ENCODE peak calls at places on chromosomes 2 and 18, in four cellular contexts. U, M, Y and A are unnamed samples.

GRCh38 chr18:57505231-57505630 is 70.1 kb downstream of the ONECUT2 start:
- DNase-seq in U (no peak), M (no peak), Y (no peak), A (no peak)

GRCh38 chr2:176473177-176473576 is 203.9 kb downstream of the MTX2 start:
- DNase-seq in U (no peak), Y (no peak), M (peak), A (peak)

GRCh38 chr2:234135750-234136221 is 85.3 kb downstream of the SPP2 start:
- DNase-seq in Y (peak), M (peak), U (peak), A (peak)

GRCh38 chr2:233389601-233390125 is 35.4 kb downstream of the DGKD start:
- DNase-seq in U (no peak), M (no peak), Y (no peak), A (no peak)

GRCh38 chr18:54163458-54163857 is 61.0 kb downstream of the MBD2 start:
- DNase-seq in M (no peak), Y (no peak), U (no peak), A (no peak)

GRCh38 chr2:66531156-66531555 is 96.2 kb downstream of the MEIS1 start:
- DNase-seq in U (no peak), Y (peak), M (no peak), A (no peak)

GRCh38 chr2:67399831-67400489 is 2.8 kb downstream of the ETAA1 start:
- DNase-seq in Y (no peak), M (no peak), U (peak), A (no peak)

GRCh38 chr2:10039658-10040410 is 3.5 kb upstream of the KLF11 start:
- DNase-seq in Y (no peak), U (no peak), M (no peak), A (no peak)

GRCh38 chr2:75524276-75524911 is 36.3 kb downstream of the EVA1A start:
- DNase-seq in Y (no peak), M (no peak), U (no peak), A (no peak)

GRCh38 chr2:113797237-113797636 is 40.8 kb upstream of the SLC35F5 start:
- DNase-seq in M (no peak), Y (no peak), U (no peak), A (no peak)

GRCh38 chr2:200300650-200301314 is 5.7 kb upstream of the SPATS2L start:
- DNase-seq in U (peak), M (no peak), Y (no peak), A (no peak)

GRCh38 chr2:77604953-77605947 is 83.1 kb upstream of the LRRTM4 start:
- DNase-seq in M (no peak), U (no peak), Y (no peak), A (no peak)

GRCh38 chr2:110771549-110772382 is 39.4 kb downstream of the ACOXL start:
- DNase-seq in U (no peak), M (no peak), Y (no peak), A (no peak)

GRCh38 chr18:35386600-35387366 is 9.6 kb upstream of the ZNF396 start:
- DNase-seq in M (peak), U (peak), Y (peak), A (peak)

GRCh38 chr2:205683179-205683978 is 1.1 kb downstream of the NRP2 start:
- DNase-seq in U (no peak), Y (peak), M (no peak), A (no peak)

GRCh38 chr18:7307018-7307417 is 76.1 kb downstream of the LRRC30 start:
- DNase-seq in U (no peak), Y (no peak), M (no peak), A (no peak)

GRCh38 chr2:19543271-19544019 is 185.0 kb upstream of the OSR1 start:
- DNase-seq in U (no peak), Y (no peak), M (no peak), A (no peak)